ENCODE peak calls at places on chromosomes 1 and 21, in five cellular contexts. F is MV-4-11, H is esophagus squamous epithelium, J is T follicular helper cell, W is T-helper 2 cell. S is an unnamed sample.

GRCh38 chr1:58874757-58875755 is 91.2 kb upstream of the JUN start:
- DNase-seq in F (no peak), H (no peak), J (no peak), W (no peak), S (peak)

GRCh38 chr1:81799939-81800740 is 594 bp upstream of the ADGRL2 start:
- DNase-seq in F (no peak), H (no peak), J (no peak), W (peak), S (peak)

GRCh38 chr1:244920911-244921310 is 56.6 kb upstream of the HNRNPU start:
- DNase-seq in F (peak), H (no peak), J (no peak), W (no peak), S (peak)

GRCh38 chr21:27578741-27579265 is 611.9 kb upstream of the ADAMTS5 start:
- DNase-seq in F (no peak), H (no peak), J (no peak), W (no peak), S (no peak)

GRCh38 chr1:59574085-59574484 is 240.7 kb upstream of the HOOK1 start:
- DNase-seq in F (no peak), H (no peak), J (no peak), W (no peak), S (peak)

GRCh38 chr1:14964698-14965055 is 188.9 kb upstream of the TMEM51 start:
- DNase-seq in F (no peak), H (no peak), J (no peak), W (no peak), S (no peak)

GRCh38 chr1:3671371-3672180 is 19.3 kb downstream of the TP73 start:
- DNase-seq in F (no peak), H (no peak), J (no peak), W (no peak), S (no peak)

GRCh38 chr1:208107415-208107814 is 136.8 kb downstream of the PLXNA2 start:
- DNase-seq in F (no peak), H (no peak), J (no peak), W (no peak), S (no peak)

GRCh38 chr1:226981386-226981817 is 41.3 kb downstream of the COQ8A start:
- DNase-seq in F (no peak), H (no peak), J (no peak), W (no peak), S (no peak)

GRCh38 chr1:184698001-184698400 is 56.7 kb downstream of the EDEM3 start:
- DNase-seq in F (no peak), H (no peak), J (no peak), W (no peak), S (no peak)

GRCh38 chr1:89356658-89357400 is 7.0 kb upstream of the GBP6 start:
- DNase-seq in F (no peak), H (no peak), J (no peak), W (peak), S (peak)

GRCh38 chr1:160748877-160749269 is 9.8 kb downstream of the SLAMF7 start:
- DNase-seq in F (peak), H (no peak), J (no peak), W (no peak), S (no peak)

GRCh38 chr1:169741666-169742394 is 8.0 kb upstream of the SELE start:
- DNase-seq in F (no peak), H (no peak), J (no peak), W (no peak), S (peak)

GRCh38 chr1:212498243-212498642 is 65.5 kb downstream of the NENF start:
- DNase-seq in F (peak), H (no peak), J (no peak), W (no peak), S (peak)

GRCh38 chr21:34132905-34133304 is 59.5 kb downstream of the MRPS6 start:
- DNase-seq in F (peak), H (no peak), J (no peak), W (no peak), S (no peak)

GRCh38 chr1:39698568-39698967 is 7.3 kb upstream of the HPCAL4 start:
- DNase-seq in F (no peak), H (no peak), J (no peak), W (no peak), S (no peak)

GRCh38 chr1:197787623-197788536 is 12.6 kb upstream of the DENND1B start:
- DNase-seq in F (no peak), H (no peak), J (no peak), W (no peak), S (no peak)

GRCh38 chr1:207173396-207173795 is 69.4 kb downstream of the C4BPA start:
- DNase-seq in F (no peak), H (no peak), J (no peak), W (no peak), S (no peak)

GRCh38 chr1:219373616-219373935 is 199.9 kb downstream of the LYPLAL1 start:
- DNase-seq in F (no peak), H (no peak), J (no peak), W (no peak), S (no peak)

GRCh38 chr1:47679826-47680225 is 242.0 kb downstream of the FOXD2 start:
- DNase-seq in F (no peak), H (no peak), J (no peak), W (no peak), S (no peak)

GRCh38 chr1:66493731-66494130 is 40.2 kb upstream of the SGIP1 start:
- DNase-seq in F (no peak), H (no peak), J (no peak), W (no peak), S (peak)

GRCh38 chr21:31521515-31521914 is 138.0 kb upstream of the SOD1 start:
- DNase-seq in F (no peak), H (no peak), J (no peak), W (no peak), S (no peak)

GRCh38 chr1:172449585-172450523 is 6.0 kb upstream of the PIGC start:
- DNase-seq in F (peak), H (no peak), J (no peak), W (peak), S (peak)

GRCh38 chr1:219304227-219305226 is 130.8 kb downstream of the LYPLAL1 start:
- DNase-seq in F (no peak), H (no peak), J (no peak), W (peak), S (peak)

GRCh38 chr1:190864013-190864610 is 386.4 kb upstream of the BRINP3 start:
- DNase-seq in F (no peak), H (no peak), J (no peak), W (no peak), S (no peak)

GRCh38 chr1:62045579-62045978 is 149.1 kb upstream of the L1TD1 start:
- DNase-seq in F (no peak), H (no peak), J (no peak), W (no peak), S (no peak)

GRCh38 chr1:244197851-244198375 is 146.8 kb downstream of the ZBTB18 start:
- DNase-seq in F (no peak), H (no peak), J (no peak), W (no peak), S (peak)

GRCh38 chr1:203556047-203556851 is 62.3 kb downstream of the OPTC start:
- DNase-seq in F (no peak), H (no peak), J (no peak), W (no peak), S (peak)

GRCh38 chr1:154198756-154199562 is 7.1 kb upstream of the TPM3 start:
- DNase-seq in F (peak), H (no peak), J (peak), W (peak), S (peak)

GRCh38 chr1:110605901-110606783 is at the start of gene KCNA2:
- DNase-seq in F (no peak), H (no peak), J (no peak), W (no peak), S (no peak)

GRCh38 chr1:229884765-229885164 is 182.3 kb upstream of the GALNT2 start:
- DNase-seq in F (no peak), H (no peak), J (no peak), W (no peak), S (no peak)

GRCh38 chr1:110464340-110464739 is 13.4 kb downstream of the PROK1 start:
- DNase-seq in F (no peak), H (no peak), J (no peak), W (no peak), S (peak)

GRCh38 chr1:94821636-94822305 is 1.6 kb downstream of the SLC44A3 start:
- DNase-seq in F (no peak), H (no peak), J (no peak), W (no peak), S (no peak)

GRCh38 chr1:201694615-201695335 is 134.2 kb upstream of the IPO9 start:
- DNase-seq in F (no peak), H (no peak), J (no peak), W (no peak), S (no peak)

GRCh38 chr1:43980255-43981134 is 1.5 kb downstream of the B4GALT2 start:
- DNase-seq in F (no peak), H (no peak), J (no peak), W (no peak), S (peak)